ENCODE peak calls at places on chromosomes 6 and 20, in seven cellular contexts. O is amygdala; N is Kasumi-1; W is T-helper 2 cell; Z is astrocyte of the cerebellum; X is amniotic stem cell; F is activated CD8-positive, alpha-beta memory T cell treated with anti-CD3 and anti-CD28 coated beads, Interleukin-2, amount 10 ng/mL, durations not matched to agents 7 days and 5 days. U is an unnamed sample.

GRCh38 chr6:114096553-114097172 is 125.7 kb upstream of the HDAC2 start:
- DNase-seq in F (no peak), Z (peak; percentile 5), W (no peak), O (no peak), N (peak; percentile 49), X (peak; percentile 69), U (no peak)

GRCh38 chr20:51404297-51405060 is 138.0 kb downstream of the NFATC2 start:
- DNase-seq in N (no peak), Z (no peak), X (no peak), O (no peak), W (peak; percentile 58), F (peak; percentile 98), U (peak; percentile 73)

GRCh38 chr6:134631398-134631924 is 313.5 kb upstream of the SGK1 start:
- DNase-seq in O (no peak), Z (no peak), F (no peak), N (no peak), X (no peak), W (no peak), U (no peak)

GRCh38 chr6:121201108-121201507 is 133.2 kb downstream of the TBC1D32 start:
- DNase-seq in W (no peak), F (no peak), Z (no peak), O (no peak), N (no peak), X (no peak), U (no peak)

GRCh38 chr6:17032595-17033591 is 69.0 kb upstream of the STMND1 start:
- DNase-seq in W (no peak), F (no peak), X (peak; percentile 85), O (peak; percentile 74), N (no peak), Z (peak; percentile 94), U (peak; percentile 62)

GRCh38 chr6:148611213-148611612 is 135.6 kb upstream of the UST start:
- DNase-seq in O (no peak), N (no peak), X (no peak), W (no peak), Z (no peak), F (no peak), U (peak; percentile 42)

GRCh38 chr20:25865715-25866656 is 169.3 kb upstream of the ZNF337 start:
- DNase-seq in N (peak; percentile 64), W (peak; percentile 45), F (peak; percentile 74), X (peak; percentile 35), O (peak; percentile 62), Z (peak; percentile 33), U (peak; percentile 71)

GRCh38 chr6:4872841-4873240 is 96.6 kb downstream of the CDYL start:
- DNase-seq in N (no peak), W (no peak), Z (no peak), X (no peak), F (no peak), O (no peak), U (no peak)

GRCh38 chr6:25602680-25602982 is 49.4 kb upstream of the SCGN start:
- DNase-seq in F (no peak), Z (no peak), O (no peak), X (no peak), W (no peak), N (no peak), U (no peak)

GRCh38 chr6:152150196-152150595 is 342.7 kb downstream of the ESR1 start:
- DNase-seq in X (no peak), W (no peak), O (no peak), Z (no peak), N (no peak), F (no peak), U (no peak)